ENCODE peak calls at places on chromosomes 3 and 15, in six cellular contexts. C is IMR-90, I is neuronal stem cell, X is H9, A is mesenchymal stem cell, J is H1. M is an unnamed sample.

GRCh38 chr15:34362047-34362773 is 4.8 kb downstream of the LPCAT4 start:
- DNase-seq in C (no peak), I (no peak), X (no peak), A (no peak), J (no peak), M (no peak)

GRCh38 chr3:87186631-87187159 is 40.4 kb upstream of the CHMP2B start:
- DNase-seq in C (no peak), I (no peak), X (no peak), A (no peak), J (no peak), M (peak)

GRCh38 chr15:74957301-74958035 is 896 bp upstream of the RPP25 start:
- DNase-seq in C (no peak), I (no peak), X (peak), A (no peak), J (peak), M (no peak)

GRCh38 chr15:56805466-56806146 is 72.3 kb upstream of the ZNF280D start:
- DNase-seq in C (peak), I (no peak), X (no peak), A (peak), J (no peak), M (peak)

GRCh38 chr3:155428558-155428957 is 135.1 kb upstream of the STRIT1 start:
- DNase-seq in C (peak), I (no peak), X (no peak), A (peak), J (no peak), M (no peak)

GRCh38 chr3:14461748-14462324 is 59.4 kb downstream of the SLC6A6 start:
- DNase-seq in C (peak), I (no peak), X (peak), A (peak), J (no peak), M (peak)

GRCh38 chr3:161420746-161421145 is 49.4 kb upstream of the SPTSSB start:
- DNase-seq in C (peak), I (peak), X (peak), A (peak), J (no peak), M (peak)

GRCh38 chr15:69749797-69750196 is 297.2 kb downstream of the RPLP1 start:
- DNase-seq in C (no peak), I (no peak), X (no peak), A (no peak), J (no peak), M (no peak)

GRCh38 chr3:112134335-112135124 is 1.5 kb upstream of the GCSAM start:
- DNase-seq in C (no peak), I (no peak), X (no peak), A (no peak), J (no peak), M (peak)

GRCh38 chr3:150372320-150373118 is 35.6 kb upstream of the TSC22D2 start:
- DNase-seq in C (peak), I (no peak), X (no peak), A (peak), J (no peak), M (peak)

GRCh38 chr3:60703956-60704736 is 547.1 kb downstream of the FHIT start:
- DNase-seq in C (peak), I (no peak), X (no peak), A (peak), J (no peak), M (no peak)

GRCh38 chr3:161264771-161265343 is 43.7 kb downstream of the NMD3 start:
- DNase-seq in C (peak), I (no peak), X (no peak), A (peak), J (no peak), M (no peak)

GRCh38 chr3:151135548-151136337 is 50.3 kb downstream of the MED12L start:
- DNase-seq in C (no peak), I (no peak), X (no peak), A (no peak), J (no peak), M (peak)

GRCh38 chr3:126528800-126529541 is 5.0 kb downstream of the CHST13 start:
- DNase-seq in C (no peak), I (no peak), X (no peak), A (no peak), J (no peak), M (no peak)

GRCh38 chr3:135970500-135971116 is 5.1 kb downstream of the PPP2R3A start:
- DNase-seq in C (peak), I (no peak), X (no peak), A (no peak), J (no peak), M (peak)

GRCh38 chr3:117016359-117016758 is 306.8 kb downstream of the TUSC7 start:
- DNase-seq in C (no peak), I (peak), X (peak), A (no peak), J (no peak), M (peak)

GRCh38 chr15:79105141-79105540 is 14.6 kb upstream of the RASGRF1 start:
- DNase-seq in C (no peak), I (no peak), X (peak), A (no peak), J (peak), M (no peak)

GRCh38 chr3:183880121-183880520 is 4.6 kb downstream of the PARL start:
- DNase-seq in C (no peak), I (no peak), X (no peak), A (no peak), J (no peak), M (no peak)

GRCh38 chr3:176663819-176664218 is 533.5 kb downstream of the TBL1XR1 start:
- DNase-seq in C (peak), I (peak), X (no peak), A (peak), J (no peak), M (peak)

GRCh38 chr3:125260158-125260557 is 47.6 kb upstream of the SLC12A8 start:
- DNase-seq in C (no peak), I (no peak), X (no peak), A (no peak), J (no peak), M (no peak)

GRCh38 chr3:15551902-15552301 is 30.4 kb upstream of the COLQ start:
- DNase-seq in C (no peak), I (no peak), X (no peak), A (no peak), J (no peak), M (no peak)

GRCh38 chr15:88375234-88375926 is 91.8 kb downstream of the MRPL46 start:
- DNase-seq in C (peak), I (peak), X (no peak), A (no peak), J (peak), M (peak)

GRCh38 chr3:39178553-39178952 is 13.8 kb downstream of the XIRP1 start:
- DNase-seq in C (peak), I (no peak), X (no peak), A (peak), J (no peak), M (peak)

GRCh38 chr15:85408270-85408746 is 27.9 kb downstream of the AKAP13 start:
- DNase-seq in C (no peak), I (no peak), X (no peak), A (no peak), J (no peak), M (no peak)

DNA sequence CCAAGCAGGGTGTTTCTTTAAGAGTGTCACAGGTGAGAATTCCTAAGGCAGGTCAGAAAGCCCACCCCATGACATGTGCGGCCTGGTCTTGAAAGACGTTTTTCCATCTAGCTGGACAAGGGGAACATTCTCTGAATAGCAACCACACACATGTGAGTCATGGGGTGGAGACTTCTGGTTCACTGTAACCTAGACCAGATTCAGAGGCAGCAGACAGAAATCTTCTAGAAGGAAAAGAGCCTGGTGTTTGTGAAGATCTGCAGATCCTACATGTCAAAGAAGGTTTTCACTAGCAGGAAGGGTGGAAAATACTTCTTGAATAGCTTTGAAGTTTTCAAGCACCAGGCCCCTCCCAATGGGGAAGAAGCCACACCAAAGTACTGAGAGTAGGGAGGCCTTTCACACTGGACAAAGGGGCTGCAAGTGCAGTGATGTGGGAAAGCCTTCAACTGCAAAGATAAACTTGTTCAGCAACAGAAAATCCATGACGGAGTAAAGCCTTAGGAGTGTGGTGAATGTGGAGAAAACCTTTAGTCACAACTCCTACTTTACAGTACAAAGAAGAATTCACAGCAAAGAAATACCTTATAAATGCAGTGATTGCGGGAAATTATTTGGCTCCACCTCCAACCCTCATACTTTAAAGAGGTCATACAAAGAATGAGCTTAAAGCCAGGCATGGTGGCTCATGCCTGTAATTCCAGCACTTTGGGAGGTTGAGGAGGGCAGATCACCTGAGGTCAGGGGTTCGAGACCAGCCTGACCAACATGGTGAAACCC is 17.6 kb downstream of the ADAM10 start:
- DNase-seq in C (peak), I (no peak), X (no peak), A (peak), J (no peak), M (peak)
- H2BK15ac ChIP-seq in C (peak), I (no peak), X (no peak), A (no peak), J (no peak), M (no peak)

GRCh38 chr15:99443768-99444446 is 121.9 kb upstream of the MEF2A start:
- DNase-seq in C (no peak), I (no peak), X (no peak), A (no peak), J (peak), M (no peak)
- H3K27ac ChIP-seq in C (no peak), I (no peak), X (no peak), A (no peak), J (no peak), M (no peak)

GRCh38 chr15:83745771-83746170 is 91.8 kb downstream of the ADAMTSL3 start:
- DNase-seq in C (no peak), I (no peak), X (no peak), A (no peak), J (no peak), M (no peak)

GRCh38 chr15:83746231-83746630 is 92.3 kb downstream of the ADAMTSL3 start:
- DNase-seq in C (no peak), I (no peak), X (no peak), A (no peak), J (no peak), M (no peak)

GRCh38 chr15:83747050-83747717 is 93.3 kb downstream of the ADAMTSL3 start:
- DNase-seq in C (peak), I (no peak), X (peak), A (peak), J (no peak), M (peak)

GRCh38 chr15:83747718-83748110 is 93.8 kb downstream of the ADAMTSL3 start:
- DNase-seq in C (no peak), I (no peak), X (no peak), A (no peak), J (no peak), M (no peak)
- H2BK15ac ChIP-seq in C (no peak), I (no peak), X (no peak), A (no peak), J (no peak), M (no peak)

GRCh38 chr3:8156138-8156537 is 345.5 kb upstream of the LMCD1 start:
- DNase-seq in C (no peak), I (no peak), X (no peak), A (no peak), J (no peak), M (no peak)
- H3K27ac ChIP-seq in C (no peak), I (no peak), X (no peak), A (no peak), J (no peak), M (no peak)